ENCODE peak calls at places on chromosome 9, in seven cellular contexts. Y is right lobe of liver, F is H9, N is esophagus squamous epithelium, M is prostate gland, S is BE2C, R is IMR-90. Z is an unnamed sample.
A peak's percentile ranks its signal among the peaks of the same experiment; 100 is the strongest.

GRCh38 chr9:137316012-137316981 is 14.2 kb upstream of the NRARP start:
- DNase-seq in S (peak; percentile 55), Y (peak; percentile 57), N (no peak), R (no peak), F (peak; percentile 68), M (no peak), Z (peak; percentile 43)

GRCh38 chr9:89532478-89532877 is 34.6 kb upstream of the SEMA4D start:
- DNase-seq in M (no peak), Y (no peak), N (no peak), S (no peak), R (no peak), F (no peak), Z (no peak)

GRCh38 chr9:91060520-91061343 is 259.1 kb downstream of the SYK start:
- DNase-seq in F (no peak), Y (no peak), N (no peak), R (peak; percentile 99), M (peak; percentile 88), S (no peak), Z (peak; percentile 62)

GRCh38 chr9:130689572-130689936 is 4.0 kb upstream of the EXOSC2 start:
- DNase-seq in F (no peak), N (no peak), R (no peak), S (no peak), M (no peak), Y (no peak), Z (no peak)

GRCh38 chr9:132238026-132238972 is 76.4 kb downstream of the NTNG2 start:
- DNase-seq in M (no peak), S (no peak), F (no peak), Y (no peak), R (no peak), N (no peak), Z (no peak)

GRCh38 chr9:75198436-75198835 is 110.1 kb downstream of the OSTF1 start:
- DNase-seq in R (no peak), S (peak; percentile 29), F (peak; percentile 78), Y (no peak), M (no peak), N (no peak), Z (no peak)

GRCh38 chr9:127883959-127884358 is 6.5 kb upstream of the AK1 start:
- DNase-seq in F (no peak), S (no peak), Y (no peak), R (no peak), N (no peak), M (no peak), Z (no peak)

GRCh38 chr9:99433555-99433954 is 211.5 kb downstream of the SEC61B start:
- DNase-seq in Y (peak; percentile 42), S (peak; percentile 71), M (no peak), R (peak; percentile 89), F (no peak), N (no peak), Z (peak; percentile 26)

GRCh38 chr9:98811051-98811650 is 3.7 kb downstream of the GALNT12 start:
- DNase-seq in R (peak; percentile 96), F (no peak), N (no peak), S (no peak), Y (no peak), M (no peak), Z (no peak)

GRCh38 chr9:99112750-99113417 is 8.0 kb downstream of the TGFBR1 start:
- DNase-seq in F (no peak), M (no peak), N (no peak), R (no peak), S (no peak), Y (no peak), Z (no peak)

GRCh38 chr9:123375725-123376132 is 19.7 kb downstream of the CRB2 start:
- DNase-seq in M (no peak), F (no peak), N (no peak), R (no peak), Y (no peak), S (no peak), Z (no peak)

GRCh38 chr9:75185585-75186170 is 97.4 kb downstream of the OSTF1 start:
- DNase-seq in R (no peak), S (peak; percentile 60), M (peak; percentile 13), N (no peak), Y (peak; percentile 49), F (peak; percentile 68), Z (peak; percentile 38)

GRCh38 chr9:973295-973842 is 3.1 kb upstream of the DMRT3 start:
- DNase-seq in Y (no peak), M (no peak), F (no peak), N (no peak), R (no peak), S (no peak), Z (no peak)

GRCh38 chr9:37392272-37392671 is 30.2 kb upstream of the GRHPR start:
- DNase-seq in Y (no peak), S (peak; percentile 35), R (no peak), M (no peak), N (no peak), F (peak; percentile 58), Z (no peak)

GRCh38 chr9:36748322-36748899 is 175.7 kb downstream of the MELK start:
- DNase-seq in Y (no peak), M (no peak), R (peak; percentile 43), N (no peak), S (no peak), F (peak; percentile 72), Z (no peak)

GRCh38 chr9:99158629-99159028 is 53.7 kb downstream of the TGFBR1 start:
- DNase-seq in N (no peak), S (no peak), F (no peak), R (no peak), M (no peak), Y (no peak), Z (no peak)

GRCh38 chr9:108186996-108187395 is 668.8 kb downstream of the ACTL7B start:
- DNase-seq in F (no peak), Y (no peak), N (no peak), M (no peak), S (no peak), R (peak; percentile 72), Z (peak; percentile 14)

GRCh38 chr9:77929942-77930341 is 101.7 kb downstream of the GNAQ start:
- DNase-seq in Y (no peak), S (no peak), N (no peak), F (no peak), R (no peak), M (no peak), Z (no peak)

GRCh38 chr9:135397142-135397541 is 82.4 kb upstream of the PPP1R26 start:
- DNase-seq in R (no peak), Y (no peak), N (no peak), S (no peak), F (no peak), M (no peak), Z (no peak)

GRCh38 chr9:69307446-69308216 is 17.4 kb upstream of the ENTREP1 start:
- DNase-seq in Y (no peak), S (no peak), N (no peak), M (no peak), R (peak; percentile 55), F (peak; percentile 73), Z (peak; percentile 76)

GRCh38 chr9:92669527-92669889 is 423 bp downstream of the IPPK start:
- DNase-seq in R (no peak), N (no peak), Y (peak; percentile 49), M (no peak), S (peak; percentile 40), F (no peak), Z (peak; percentile 29)

GRCh38 chr9:134871941-134872340 is 8.7 kb upstream of the FCN2 start:
- DNase-seq in N (no peak), F (no peak), S (no peak), Y (no peak), R (peak; percentile 65), M (no peak), Z (no peak)

GRCh38 chr9:131999692-132000551 is 79.7 kb downstream of the MED27 start:
- DNase-seq in R (peak; percentile 91), F (no peak), N (no peak), M (no peak), Y (no peak), S (no peak), Z (no peak)

GRCh38 chr9:18490591-18491370 is 16.8 kb downstream of the ADAMTSL1 start:
- DNase-seq in R (peak; percentile 99), S (no peak), Y (no peak), F (no peak), M (no peak), N (no peak), Z (no peak)

GRCh38 chr9:133773889-133774655 is 35.9 kb upstream of the SARDH start:
- DNase-seq in Y (peak; percentile 14), S (peak; percentile 5), F (peak; percentile 8), N (no peak), M (no peak), R (peak; percentile 91), Z (no peak)

GRCh38 chr9:122085260-122085659 is 7.8 kb downstream of the TTLL11 start:
- DNase-seq in F (no peak), Y (no peak), R (no peak), M (no peak), N (no peak), S (no peak), Z (no peak)

GRCh38 chr9:86434039-86434726 is 80.0 kb upstream of the TUT7 start:
- DNase-seq in Y (peak; percentile 23), S (no peak), R (peak; percentile 79), F (no peak), M (peak; percentile 13), N (no peak), Z (no peak)

GRCh38 chr9:132744881-132745761 is 74.9 kb downstream of the GTF3C4 start:
- DNase-seq in Y (no peak), R (no peak), S (no peak), M (no peak), F (peak; percentile 63), N (no peak), Z (no peak)

GRCh38 chr9:91678807-91679206 is 255.2 kb upstream of the NFIL3 start:
- DNase-seq in Y (no peak), M (no peak), R (no peak), F (no peak), N (no peak), S (no peak), Z (no peak)

GRCh38 chr9:124256517-124257069 is 1.2 kb upstream of the NEK6 start:
- DNase-seq in S (no peak), M (no peak), N (no peak), F (no peak), R (peak; percentile 86), Y (no peak), Z (peak; percentile 52)

GRCh38 chr9:40914772-40915659 is 213.5 kb downstream of the FOXD4L6 start:
- DNase-seq in F (peak; percentile 10), S (no peak), R (no peak), N (no peak), M (no peak), Y (no peak), Z (no peak)
- H3K9me3 ChIP-seq in F (peaks cover 62% of the 10 kb centered on the region), S (peaks cover 3% of the 10 kb centered on the region), R (peaks cover 56% of the 10 kb centered on the region), N (peaks cover 85% of the 10 kb centered on the region), M (no peaks in the 10 kb centered on the region), Y (peaks cover 4% of the 10 kb centered on the region), Z (peaks cover 5% of the 10 kb centered on the region)

GRCh38 chr9:112360047-112360804 is 19.7 kb upstream of the HSDL2 start:
- DNase-seq in R (peak; percentile 58), S (no peak), M (no peak), Y (no peak), F (no peak), N (no peak), Z (peak; percentile 35)
- TF ChIP-seq CTCF in R (no peak), S (no peak), M (no peak), Y (no peak), F (no peak), N (no peak), Z (no peak)

GRCh38 chr9:3971391-3972082 is 328.3 kb downstream of the GLIS3 start:
- DNase-seq in S (no peak), Y (no peak), F (no peak), N (no peak), R (no peak), M (no peak), Z (no peak)
- H3K4me1 ChIP-seq in S (no peaks in the 10 kb centered on the region), Y (no peaks in the 10 kb centered on the region), F (no peaks in the 10 kb centered on the region), N (no peaks in the 10 kb centered on the region), R (peaks cover 4% of the 10 kb centered on the region), M (no peaks in the 10 kb centered on the region), Z (peaks cover 17% of the 10 kb centered on the region)

GRCh38 chr9:14706530-14707140 is 13.4 kb upstream of the ZDHHC21 start:
- DNase-seq in Y (no peak), F (no peak), R (no peak), N (no peak), M (no peak), S (no peak), Z (no peak)
- H3K9me3 ChIP-seq in Y (no peaks in the 10 kb centered on the region), F (no peaks in the 10 kb centered on the region), R (no peaks in the 10 kb centered on the region), N (peaks cover 9% of the 10 kb centered on the region), M (no peaks in the 10 kb centered on the region), S (no peaks in the 10 kb centered on the region), Z (no peaks in the 10 kb centered on the region)